ENCODE peak calls at places on chromosome 9, in seven cellular contexts. Z is T-helper 1 cell, F is epithelial cell of esophagus, R is left lobe of liver, H is upper lobe of right lung, T is GM12891, U is HuH-7.5. P is an unnamed sample.

GRCh38 chr9:96062051-96062450 is 186.6 kb downstream of the ERCC6L2 start:
- DNase-seq in Z (no peak), F (no peak), R (no peak), H (no peak), T (no peak), U (no peak), P (no peak)

GRCh38 chr9:125639057-125639456 is 68.0 kb downstream of the MAPKAP1 start:
- DNase-seq in Z (no peak), F (no peak), R (no peak), H (no peak), T (no peak), U (no peak), P (no peak)

GRCh38 chr9:16726718-16727451 is 143.6 kb downstream of the BNC2 start:
- DNase-seq in Z (no peak), F (peak), R (peak), H (peak), T (no peak), U (no peak), P (peak)

GRCh38 chr9:10925896-10926295 is 313.1 kb upstream of the PTPRD start:
- DNase-seq in Z (no peak), F (no peak), R (no peak), H (no peak), T (no peak), U (no peak), P (no peak)

GRCh38 chr9:134503301-134504105 is 138.1 kb upstream of the COL5A1 start:
- DNase-seq in Z (no peak), F (no peak), R (no peak), H (peak), T (no peak), U (no peak), P (no peak)

GRCh38 chr9:99351647-99352046 is 129.6 kb downstream of the SEC61B start:
- DNase-seq in Z (no peak), F (no peak), R (no peak), H (no peak), T (no peak), U (no peak), P (no peak)

GRCh38 chr9:127347831-127348699 is 48.9 kb upstream of the SLC2A8 start:
- DNase-seq in Z (no peak), F (peak), R (no peak), H (no peak), T (no peak), U (peak), P (no peak)

GRCh38 chr9:128139621-128140020 is 9.6 kb upstream of the LCN2 start:
- DNase-seq in Z (no peak), F (no peak), R (no peak), H (no peak), T (no peak), U (no peak), P (no peak)

GRCh38 chr9:15276328-15276969 is 30.6 kb downstream of the TTC39B start:
- DNase-seq in Z (no peak), F (peak), R (no peak), H (no peak), T (no peak), U (no peak), P (peak)